ENCODE peak calls at places on chromosomes 13 and 19, in six cellular contexts. G is endothelial cell, P is neural progenitor cell, A is heart right ventricle, Q is cardiac muscle cell, R is IMR-90. S is an unnamed sample.

GRCh38 chr13:39577833-39578232 is 25.2 kb downstream of the LHFPL6 start:
- DNase-seq in A (peak; percentile 67), R (no peak), G (no peak), Q (no peak), P (no peak), S (no peak)

GRCh38 chr13:77696006-77696862 is 1.3 kb upstream of the SLAIN1 start:
- DNase-seq in A (no peak), Q (no peak), P (peak; percentile 69), G (no peak), R (no peak), S (no peak)

GRCh38 chr19:6639439-6639838 is 30.5 kb downstream of the TNFSF14 start:
- DNase-seq in P (no peak), Q (no peak), A (no peak), G (no peak), R (no peak), S (no peak)

GRCh38 chr13:113584870-113585671 is 518 bp downstream of the TFDP1 start:
- DNase-seq in G (no peak), P (peak; percentile 45), Q (no peak), A (no peak), R (no peak), S (no peak)

GRCh38 chr13:24131749-24132148 is 28.8 kb upstream of the SPATA13 start:
- DNase-seq in R (no peak), P (no peak), A (no peak), G (no peak), Q (no peak), S (no peak)

GRCh38 chr19:55597493-55597892 is 1.8 kb downstream of the FIZ1 start:
- DNase-seq in Q (no peak), A (no peak), R (no peak), G (no peak), P (no peak), S (no peak)

GRCh38 chr13:47303626-47304025 is 406.8 kb upstream of the HTR2A start:
- DNase-seq in G (no peak), Q (no peak), R (no peak), A (no peak), P (no peak), S (no peak)

GRCh38 chr13:98301721-98302120 is 124.7 kb upstream of the RNF113B start:
- DNase-seq in Q (no peak), G (no peak), P (no peak), R (peak; percentile 89), A (no peak), S (no peak)

GRCh38 chr19:35724560-35724959 is 6.8 kb downstream of the KMT2B start:
- DNase-seq in P (no peak), Q (no peak), A (no peak), G (no peak), R (no peak), S (no peak)

GRCh38 chr13:21219044-21219381 is 42.6 kb downstream of the MRPL57 start:
- DNase-seq in Q (no peak), A (no peak), G (no peak), R (no peak), P (no peak), S (no peak)

GRCh38 chr13:113851480-113851803 is 12.4 kb downstream of the GAS6 start:
- DNase-seq in G (no peak), A (no peak), Q (no peak), R (no peak), P (no peak), S (no peak)

GRCh38 chr19:1019980-1020867 is 699 bp downstream of the TMEM259 start:
- DNase-seq in R (no peak), A (no peak), P (peak; percentile 43), G (no peak), Q (no peak), S (no peak)

GRCh38 chr13:101767096-101767495 is 314.6 kb downstream of the ITGBL1 start:
- DNase-seq in Q (no peak), R (no peak), P (no peak), G (no peak), A (no peak), S (no peak)

GRCh38 chr19:17075035-17075859 is at the start of the genes HAUS8 and MYO9B:
- DNase-seq in G (peak; percentile 100), P (peak; percentile 100), R (peak; percentile 100), A (peak; percentile 99), Q (peak; percentile 100), S (peak; percentile 96)

GRCh38 chr13:37148501-37148900 is 43.0 kb upstream of the CSNK1A1L start:
- DNase-seq in P (no peak), G (no peak), A (no peak), Q (no peak), R (no peak), S (no peak)

GRCh38 chr19:32917612-32917996 is 48.0 kb upstream of the SLC7A9 start:
- DNase-seq in R (no peak), Q (no peak), G (no peak), A (no peak), P (no peak), S (no peak)

GRCh38 chr19:55070755-55071502 is 4.7 kb upstream of the EPS8L1 start:
- DNase-seq in G (no peak), R (peak; percentile 58), P (no peak), Q (peak; percentile 46), A (no peak), S (no peak)

GRCh38 chr13:80132741-80133601 is 208.0 kb downstream of the SPRY2 start:
- DNase-seq in Q (peak; percentile 85), P (peak; percentile 31), A (peak; percentile 81), G (no peak), R (peak; percentile 62), S (no peak)

DNA sequence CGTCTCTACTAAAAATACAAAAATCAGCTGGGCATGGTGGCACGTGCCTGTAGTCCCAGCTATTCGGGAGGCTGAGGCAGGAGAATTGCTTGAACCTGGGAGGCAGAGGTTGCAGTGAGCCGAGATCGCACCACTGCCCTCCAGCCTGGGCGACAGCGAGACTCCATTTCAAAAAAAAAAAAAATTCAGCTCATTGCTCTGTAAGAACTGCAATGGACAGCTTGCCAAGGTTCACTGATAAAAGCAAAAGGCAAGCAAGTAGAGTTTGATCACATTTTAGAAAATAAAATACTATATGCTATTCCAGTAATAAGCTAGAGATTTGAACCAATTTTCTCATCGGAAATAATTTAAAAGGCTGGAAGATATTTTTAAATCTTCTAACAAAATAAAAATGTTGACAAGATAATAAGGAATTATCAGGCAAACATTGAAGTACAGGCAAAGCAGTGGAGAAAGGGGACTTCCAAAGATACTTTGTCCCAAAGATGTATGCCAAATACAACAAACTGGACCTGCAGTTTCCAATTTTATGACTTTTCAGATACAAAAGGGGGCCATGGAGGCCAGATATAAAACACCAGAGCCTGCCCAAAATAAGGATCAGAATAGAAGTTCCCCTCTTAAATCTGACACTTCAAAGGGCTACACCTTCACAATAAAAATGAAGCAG is 29.6 kb downstream of the SLC6A16 start:
- DNase-seq in G (no peak), A (no peak), P (no peak), R (no peak), Q (no peak), S (no peak)
- TF ChIP-seq CTCF in G (no peak), A (no peak), P (no peak), R (no peak), Q (no peak), S (no peak)

GRCh38 chr19:10747674-10748073 is 29.8 kb downstream of the DNM2 start:
- DNase-seq in Q (no peak), A (no peak), G (no peak), P (no peak), R (no peak), S (no peak)
- TF ChIP-seq CTCF in Q (no peak), A (no peak), G (no peak), P (no peak), R (no peak), S (no peak)

DNA sequence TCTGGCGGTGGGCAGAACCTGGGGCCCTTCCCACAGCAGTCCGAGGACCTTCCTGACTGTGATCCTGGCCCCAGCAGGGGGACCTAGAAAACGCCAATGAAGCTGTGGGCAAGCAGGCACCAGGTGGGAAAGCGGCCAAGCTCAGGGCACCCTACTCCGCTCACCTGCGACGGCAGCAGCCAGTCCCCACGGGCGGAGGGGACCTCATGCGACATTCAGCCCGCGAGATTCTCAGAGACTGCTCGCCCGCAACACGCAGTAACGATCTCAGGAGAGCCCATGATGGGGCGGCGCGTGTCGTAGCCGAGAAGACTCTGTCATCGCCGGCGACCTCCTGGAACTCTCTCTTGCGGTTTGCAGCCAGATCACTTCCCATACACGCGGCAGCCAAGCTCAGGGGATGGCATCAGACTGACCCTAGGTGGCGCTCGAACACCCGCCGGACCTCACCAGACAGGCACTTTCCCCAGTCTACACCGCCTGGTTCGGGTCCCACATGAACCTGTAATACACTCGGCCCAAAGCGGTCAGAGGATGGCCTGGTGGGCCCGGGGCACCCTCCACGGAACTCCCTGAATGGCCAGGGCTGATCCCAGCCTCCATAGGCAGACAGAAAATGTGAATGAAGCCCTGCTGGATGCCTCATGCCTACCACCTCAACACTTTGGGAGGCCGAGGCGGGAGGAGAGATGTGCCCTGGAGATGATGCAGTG is 26.5 kb downstream of the MAN2B1 start:
- DNase-seq in G (peak; percentile 86), Q (peak; percentile 83), P (peak; percentile 85), R (peak; percentile 77), A (peak; percentile 84), S (peak; percentile 51)
- TF ChIP-seq CTCF in G (peak; percentile 67), Q (peak; percentile 82), P (peak; percentile 83), R (peak; percentile 74), A (peak; percentile 91), S (peak; percentile 79)

DNA sequence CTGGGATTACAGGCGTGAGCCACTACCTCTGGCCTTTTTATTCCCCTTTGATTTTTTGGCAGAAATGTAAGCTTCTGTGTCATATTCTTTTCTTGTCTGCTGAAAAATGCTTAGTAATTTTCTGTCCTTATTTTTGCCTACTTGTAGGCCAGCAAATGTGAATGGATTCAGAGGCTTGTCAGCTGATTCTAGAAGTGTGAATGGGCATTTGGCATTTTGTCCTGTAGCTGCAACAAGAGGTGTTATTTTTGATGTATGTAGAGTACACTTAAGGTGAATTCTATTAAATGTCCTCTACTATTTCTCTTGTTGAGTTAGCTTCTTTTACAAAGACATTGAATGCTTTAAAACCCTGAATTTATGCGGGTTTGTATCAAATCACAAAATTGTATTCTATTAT is 50.0 kb downstream of the FRY start:
- DNase-seq in R (no peak), Q (no peak), G (no peak), A (no peak), P (no peak), S (no peak)
- TF ChIP-seq CTCF in R (no peak), Q (no peak), G (no peak), A (no peak), P (no peak), S (no peak)

GRCh38 chr13:99398071-99398470 is 90.9 kb upstream of the GPR183 start:
- DNase-seq in A (no peak), G (no peak), Q (no peak), P (no peak), R (no peak), S (no peak)
- TF ChIP-seq CTCF in A (no peak), G (no peak), Q (no peak), P (no peak), R (no peak), S (no peak)

DNA sequence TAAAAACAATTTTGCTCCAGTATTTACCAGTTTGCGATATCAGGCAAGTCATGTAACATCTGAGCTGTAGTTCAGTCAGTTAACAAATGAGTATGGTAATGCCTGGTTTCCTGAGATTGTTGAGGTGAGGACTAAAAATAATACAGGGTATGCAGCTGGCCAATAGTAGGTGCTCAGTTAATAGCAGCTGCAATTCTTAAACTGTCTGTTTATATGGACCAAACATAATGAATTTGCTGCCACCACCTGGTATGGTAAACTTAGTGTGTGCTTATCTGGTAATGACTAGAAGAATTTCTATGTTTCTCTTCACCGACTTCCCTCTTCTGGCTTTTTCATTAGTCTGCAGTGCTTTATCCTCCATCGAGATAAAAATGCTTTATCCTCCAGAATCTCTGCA is 9.1 kb downstream of the ZMYM2 start:
- DNase-seq in Q (peak; percentile 12), P (no peak), R (no peak), A (no peak), G (no peak), S (no peak)
- TF ChIP-seq CTCF in Q (no peak), P (no peak), R (no peak), A (peak; percentile 7), G (no peak), S (no peak)

S was measured in HFF-Myc.